ENCODE peak calls at places on chromosome 7, in eight cellular contexts. T is MM.1S, B is GM23338, K is hepatocyte, O is PC-3, F is HCT116, I is neural progenitor cell, A is SK-N-SH. X is an unnamed sample.

GRCh38 chr7:2022021-2022409 is 210.7 kb downstream of the MAD1L1 start:
- DNase-seq in A (no peak), B (no peak), T (no peak), O (no peak), K (no peak), F (no peak), I (no peak), X (no peak)

GRCh38 chr7:47937065-47937687 is 11.1 kb downstream of the PKD1L1 start:
- DNase-seq in K (no peak), F (no peak), T (peak; percentile 68), B (no peak), A (no peak), I (peak; percentile 20), O (no peak), X (peak; percentile 83)

GRCh38 chr7:101363196-101363733 is 590 bp downstream of the COL26A1 start:
- DNase-seq in I (no peak), K (no peak), A (no peak), B (no peak), T (no peak), O (no peak), F (no peak), X (no peak)

GRCh38 chr7:128831994-128832879 is 2.0 kb downstream of the FLNC start:
- DNase-seq in T (no peak), K (peak; percentile 69), O (peak; percentile 15), B (peak; percentile 79), I (peak; percentile 87), F (no peak), A (peak; percentile 75), X (peak; percentile 7)

GRCh38 chr7:36315309-36315948 is 74.2 kb upstream of the ANLN start:
- DNase-seq in T (no peak), A (no peak), B (peak; percentile 70), I (no peak), K (no peak), O (no peak), F (no peak), X (peak; percentile 13)

GRCh38 chr7:103981003-103981423 is 8.4 kb downstream of the RELN start:
- DNase-seq in T (no peak), A (no peak), B (no peak), O (no peak), K (no peak), F (no peak), I (no peak), X (no peak)

GRCh38 chr7:97298561-97298960 is 181.1 kb downstream of the SDHAF3 start:
- DNase-seq in O (no peak), A (no peak), T (no peak), F (no peak), B (no peak), I (no peak), K (no peak), X (no peak)

GRCh38 chr7:158549176-158549833 is 38.3 kb downstream of the PTPRN2 start:
- DNase-seq in I (peak; percentile 62), A (no peak), T (no peak), O (no peak), K (no peak), B (peak; percentile 63), F (no peak), X (no peak)

GRCh38 chr7:139043823-139044812 is 8.3 kb upstream of the ZC3HAV1L start:
- DNase-seq in T (no peak), F (no peak), K (no peak), A (no peak), B (no peak), O (no peak), I (no peak), X (no peak)

GRCh38 chr7:50397971-50398324 is 52.2 kb downstream of the FIGNL1 start:
- DNase-seq in F (no peak), K (no peak), I (no peak), T (no peak), B (no peak), O (no peak), A (no peak), X (no peak)

GRCh38 chr7:90625562-90625961 is 29.4 kb downstream of the CDK14 start:
- DNase-seq in A (peak; percentile 49), T (no peak), B (peak; percentile 80), I (peak; percentile 80), K (peak; percentile 78), O (peak; percentile 13), F (no peak), X (no peak)

GRCh38 chr7:7731732-7732131 is 13.3 kb upstream of the RPA3 start:
- DNase-seq in A (no peak), F (no peak), B (no peak), I (no peak), O (peak; percentile 12), T (no peak), K (no peak), X (no peak)

GRCh38 chr7:44603208-44603607 is 3.2 kb upstream of the OGDH start:
- DNase-seq in A (no peak), F (no peak), B (no peak), T (no peak), I (no peak), K (no peak), O (peak; percentile 38), X (no peak)

GRCh38 chr7:103106336-103107070 is 31.6 kb downstream of the ARMC10 start:
- DNase-seq in T (no peak), K (peak; percentile 66), I (peak; percentile 9), B (peak; percentile 83), O (no peak), F (no peak), A (no peak), X (no peak)

GRCh38 chr7:88344956-88345832 is 38.5 kb upstream of the STEAP4 start:
- DNase-seq in A (peak; percentile 47), I (peak; percentile 82), K (peak; percentile 76), B (peak; percentile 79), T (no peak), O (peak; percentile 54), F (peak; percentile 23), X (no peak)

GRCh38 chr7:148238926-148239325 is 351.6 kb upstream of the C7orf33 start:
- DNase-seq in K (peak; percentile 37), A (no peak), F (no peak), O (no peak), T (no peak), I (no peak), B (no peak), X (no peak)

GRCh38 chr7:112173214-112173905 is 32.8 kb downstream of the DOCK4 start:
- DNase-seq in A (no peak), T (no peak), F (no peak), I (no peak), K (no peak), O (no peak), B (no peak), X (no peak)

GRCh38 chr7:12111461-12112405 is 99.4 kb upstream of the TMEM106B start:
- DNase-seq in T (peak; percentile 26), F (no peak), A (peak; percentile 83), I (peak; percentile 8), B (peak; percentile 81), O (no peak), K (no peak), X (no peak)

GRCh38 chr7:41579961-41580935 is 122.6 kb downstream of the INHBA start:
- DNase-seq in K (no peak), O (peak; percentile 90), B (no peak), T (no peak), I (no peak), A (no peak), F (no peak), X (no peak)

GRCh38 chr7:64879097-64879730 is 23.9 kb upstream of the ZNF273 start:
- DNase-seq in K (no peak), A (peak; percentile 9), I (no peak), B (no peak), O (no peak), T (no peak), F (no peak), X (no peak)

GRCh38 chr7:90593205-90593604 is 2.9 kb upstream of the CDK14 start:
- DNase-seq in O (no peak), K (no peak), T (no peak), F (no peak), B (no peak), A (peak; percentile 68), I (no peak), X (no peak)

GRCh38 chr7:99000904-99001442 is 122.6 kb downstream of the TRRAP start:
- DNase-seq in O (no peak), A (no peak), T (no peak), I (no peak), K (no peak), B (no peak), F (no peak), X (no peak)
- TF ChIP-seq EZH2phosphoT487 in O (no peak), A (no peak), T (no peak), I (no peak), K (no peak), B (no peak), F (no peak), X (no peak)

DNA sequence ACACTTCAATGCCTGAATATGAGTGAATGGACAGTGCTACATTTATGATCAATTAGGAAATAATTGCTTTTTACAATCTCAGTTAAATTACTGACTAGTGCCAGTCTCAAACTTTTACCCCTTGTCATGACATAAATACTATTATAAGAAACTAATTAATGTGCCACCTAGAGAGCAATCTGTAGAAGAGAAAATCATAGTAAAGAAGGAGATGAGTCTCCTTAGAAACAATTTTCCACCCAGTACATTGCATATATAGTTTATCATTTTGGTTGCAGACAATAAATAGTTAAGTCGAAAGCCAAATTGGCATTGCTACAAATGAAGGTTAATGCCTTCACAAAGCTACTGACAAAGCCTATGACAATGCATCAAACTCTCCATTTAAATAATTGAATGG is 68.6 kb downstream of the SLC13A1 start:
- DNase-seq in I (no peak), K (no peak), F (no peak), A (no peak), O (no peak), T (no peak), B (peak; percentile 29), X (no peak)
- TF ChIP-seq CTCF in I (peak; percentile 28), K (peak; percentile 14), F (peak; percentile 23), A (peak; percentile 51), O (no peak), T (peak; percentile 5), B (no peak), X (peak; percentile 71)

GRCh38 chr7:116354546-116355422 is 144.4 kb downstream of the TES start:
- DNase-seq in A (peak; percentile 11), K (peak; percentile 86), I (no peak), F (peak; percentile 96), T (no peak), B (peak; percentile 34), O (peak; percentile 96), X (no peak)

GRCh38 chr7:116354171-116354545 is 143.8 kb downstream of the TES start:
- DNase-seq in I (no peak), K (peak; percentile 72), O (no peak), B (no peak), F (no peak), A (no peak), T (no peak), X (no peak)

GRCh38 chr7:116355423-116355765 is 144.1 kb upstream of the CAV2 start:
- DNase-seq in K (no peak), A (no peak), F (no peak), O (no peak), I (no peak), T (no peak), B (no peak), X (no peak)

GRCh38 chr7:116351966-116352365 is 141.6 kb downstream of the TES start:
- DNase-seq in T (no peak), B (no peak), A (no peak), O (no peak), F (no peak), K (no peak), I (no peak), X (no peak)

GRCh38 chr7:116353614-116354013 is 143.3 kb downstream of the TES start:
- DNase-seq in T (no peak), O (no peak), K (peak; percentile 52), B (no peak), I (no peak), F (no peak), A (no peak), X (no peak)
- TF ChIP-seq EZH2phosphoT487 in T (no peak), O (no peak), K (no peak), B (no peak), I (no peak), F (no peak), A (no peak), X (no peak)

GRCh38 chr7:92527300-92528187 is 776 bp downstream of the PEX1 start:
- DNase-seq in K (peak; percentile 70), F (peak; percentile 37), B (peak; percentile 81), T (peak; percentile 79), A (peak; percentile 78), O (peak; percentile 66), I (peak; percentile 80), X (peak; percentile 83)
- TF ChIP-seq CTCF in K (no peak), F (no peak), B (no peak), T (no peak), A (peak; percentile 27), O (no peak), I (peak; percentile 27), X (peak; percentile 36)